ENCODE peak calls at places on chromosomes 16 and 17, in eight cellular contexts. C is stimulated activated CD4-positive, alpha-beta T cell treated with anti-CD3 and anti-CD28 coated beads, Interleukin-15, amount 100 ng/mL, for 1 hour; D is naive thymus-derived CD8-positive, alpha-beta T cell; Y is HuH-7.5; U is posterior cingulate gyrus; X is AG20443; B is CMK; A is CD4-positive, alpha-beta T cell. M is an unnamed sample.

GRCh38 chr16:47944589-47944988 is 211.2 kb downstream of the ABCC12 start:
- DNase-seq in C (no peak), D (no peak), Y (no peak), U (no peak), X (no peak), B (no peak), A (no peak), M (no peak)

GRCh38 chr16:12293913-12294312 is 317.4 kb downstream of the SNX29 start:
- DNase-seq in C (no peak), D (no peak), Y (no peak), U (no peak), X (no peak), B (no peak), A (no peak), M (no peak)

GRCh38 chr17:6786618-6787017 is 10.6 kb downstream of the FBXO39 start:
- DNase-seq in C (no peak), D (no peak), Y (no peak), U (no peak), X (peak; percentile 69), B (no peak), A (no peak), M (no peak)

GRCh38 chr17:50944902-50945720 is 79.0 kb upstream of the TOB1 start:
- DNase-seq in C (no peak), D (no peak), Y (no peak), U (no peak), X (no peak), B (no peak), A (no peak), M (no peak)

GRCh38 chr17:696412-696811 is 18.2 kb downstream of the VPS53 start:
- DNase-seq in C (no peak), D (no peak), Y (no peak), U (no peak), X (no peak), B (no peak), A (no peak), M (no peak)

GRCh38 chr16:70738083-70738977 is 52.5 kb upstream of the MTSS2 start:
- DNase-seq in C (no peak), D (peak; percentile 27), Y (peak; percentile 94), U (peak; percentile 75), X (peak; percentile 87), B (peak; percentile 49), A (no peak), M (no peak)

GRCh38 chr17:74362811-74363498 is 1.3 kb upstream of the BTBD17 start:
- DNase-seq in C (no peak), D (no peak), Y (no peak), U (peak; percentile 85), X (no peak), B (no peak), A (no peak), M (no peak)

GRCh38 chr17:17109231-17109630 is 67.0 kb downstream of the MPRIP start:
- DNase-seq in C (no peak), D (no peak), Y (no peak), U (peak; percentile 48), X (no peak), B (no peak), A (no peak), M (no peak)

GRCh38 chr17:8152981-8153549 is 861 bp upstream of the PER1 start:
- DNase-seq in C (no peak), D (peak; percentile 13), Y (no peak), U (peak; percentile 50), X (no peak), B (no peak), A (no peak), M (no peak)

GRCh38 chr16:27724491-27724878 is 174.5 kb downstream of the KATNIP start:
- DNase-seq in C (no peak), D (no peak), Y (no peak), U (no peak), X (peak; percentile 34), B (no peak), A (no peak), M (no peak)

GRCh38 chr16:84246679-84247077 is 6.9 kb upstream of the KCNG4 start:
- DNase-seq in C (no peak), D (no peak), Y (no peak), U (no peak), X (no peak), B (no peak), A (no peak), M (no peak)

GRCh38 chr16:85690469-85691064 is 1.8 kb upstream of the GINS2 start:
- DNase-seq in C (no peak), D (no peak), Y (no peak), U (peak; percentile 13), X (no peak), B (no peak), A (no peak), M (no peak)

GRCh38 chr16:80751167-80751566 is 53.2 kb downstream of the CDYL2 start:
- DNase-seq in C (no peak), D (no peak), Y (no peak), U (no peak), X (peak; percentile 49), B (no peak), A (no peak), M (no peak)

GRCh38 chr16:68800257-68800875 is 43.0 kb upstream of the TANGO6 start:
- DNase-seq in C (peak; percentile 12), D (peak; percentile 7), Y (peak; percentile 66), U (no peak), X (peak; percentile 88), B (peak; percentile 7), A (no peak), M (peak; percentile 1)

GRCh38 chr17:77038860-77039555 is 101.8 kb upstream of the SEC14L1 start:
- DNase-seq in C (no peak), D (no peak), Y (no peak), U (no peak), X (no peak), B (no peak), A (no peak), M (no peak)

GRCh38 chr17:6940186-6940649 is 55.6 kb upstream of the ALOX12 start:
- DNase-seq in C (no peak), D (no peak), Y (no peak), U (no peak), X (peak; percentile 53), B (no peak), A (no peak), M (no peak)

GRCh38 chr16:11142951-11143740 is 112.9 kb downstream of the SOCS1 start:
- DNase-seq in C (no peak), D (no peak), Y (no peak), U (peak; percentile 17), X (no peak), B (no peak), A (no peak), M (no peak)

GRCh38 chr16:4059969-4060368 is 56.3 kb downstream of the ADCY9 start:
- DNase-seq in C (no peak), D (no peak), Y (no peak), U (no peak), X (no peak), B (no peak), A (peak; percentile 3), M (no peak)

GRCh38 chr17:36921131-36921851 is 16.0 kb upstream of the LHX1 start:
- DNase-seq in C (no peak), D (no peak), Y (no peak), U (no peak), X (no peak), B (no peak), A (no peak), M (no peak)

GRCh38 chr17:72916991-72917390 is 175.5 kb downstream of the SLC39A11 start:
- DNase-seq in C (no peak), D (no peak), Y (no peak), U (no peak), X (no peak), B (peak; percentile 14), A (no peak), M (no peak)

GRCh38 chr17:30524847-30525246 is 47.6 kb downstream of the GOSR1 start:
- DNase-seq in C (no peak), D (no peak), Y (no peak), U (no peak), X (peak; percentile 26), B (no peak), A (no peak), M (no peak)

GRCh38 chr16:47392114-47392513 is 68.7 kb downstream of the ITFG1 start:
- DNase-seq in C (no peak), D (no peak), Y (no peak), U (no peak), X (no peak), B (peak; percentile 34), A (no peak), M (no peak)

GRCh38 chr17:35447494-35447893 is 1.1 kb downstream of the SLFN13 start:
- DNase-seq in C (no peak), D (no peak), Y (no peak), U (no peak), X (no peak), B (no peak), A (no peak), M (no peak)

GRCh38 chr17:48871551-48872351 is 20.8 kb upstream of the ATP5MC1 start:
- DNase-seq in C (no peak), D (no peak), Y (peak; percentile 59), U (no peak), X (no peak), B (no peak), A (no peak), M (no peak)

GRCh38 chr17:17080181-17080631 is 37.9 kb downstream of the MPRIP start:
- DNase-seq in C (no peak), D (no peak), Y (no peak), U (peak; percentile 59), X (no peak), B (no peak), A (no peak), M (no peak)

GRCh38 chr17:6712058-6712853 is 913 bp downstream of the SLC13A5 start:
- DNase-seq in C (no peak), D (no peak), Y (peak; percentile 78), U (peak; percentile 85), X (peak; percentile 40), B (no peak), A (no peak), M (no peak)

GRCh38 chr17:61058066-61058465 is 341.6 kb upstream of the TBX2 start:
- DNase-seq in C (no peak), D (no peak), Y (no peak), U (no peak), X (no peak), B (no peak), A (no peak), M (no peak)

GRCh38 chr16:84462296-84463210 is 41.9 kb downstream of the MEAK7 start:
- DNase-seq in C (no peak), D (no peak), Y (no peak), U (peak; percentile 39), X (no peak), B (no peak), A (no peak), M (no peak)

GRCh38 chr17:45147102-45147580 is 1.1 kb upstream of the HEXIM1 start:
- DNase-seq in C (no peak), D (peak; percentile 63), Y (peak; percentile 68), U (no peak), X (peak; percentile 55), B (no peak), A (no peak), M (peak; percentile 61)

GRCh38 chr17:6698004-6698403 is 15.2 kb downstream of the SLC13A5 start:
- DNase-seq in C (no peak), D (no peak), Y (no peak), U (no peak), X (no peak), B (no peak), A (no peak), M (no peak)

GRCh38 chr16:54125751-54126655 is 160.6 kb downstream of the IRX3 start:
- DNase-seq in C (no peak), D (no peak), Y (no peak), U (no peak), X (no peak), B (no peak), A (no peak), M (no peak)

GRCh38 chr16:88782454-88783390 is 2.3 kb downstream of the PIEZO1 start:
- DNase-seq in C (peak; percentile 66), D (no peak), Y (no peak), U (no peak), X (peak; percentile 86), B (no peak), A (no peak), M (no peak)

M was measured in effector CD8-positive, alpha-beta T cell.